ENCODE peak calls at places on chromosomes 3 and 15, in five cellular contexts. H, R, M, O and D are unnamed samples.
A peak's percentile ranks its signal among the peaks of the same experiment; 100 is the strongest.

GRCh38 chr3:150447631-150448465 is 39.8 kb downstream of the TSC22D2 start:
- DNase-seq in M (no peak), O (peak; percentile 53), R (no peak), H (no peak), D (peak; percentile 36)

GRCh38 chr15:76968310-76968709 is 26.6 kb upstream of the PSTPIP1 start:
- DNase-seq in H (no peak), M (peak; percentile 22), O (peak; percentile 40), R (no peak), D (no peak)

GRCh38 chr15:58332676-58333400 is 99.0 kb upstream of the LIPC start:
- DNase-seq in M (peak; percentile 28), R (peak; percentile 84), O (peak; percentile 79), H (no peak), D (peak; percentile 66)

GRCh38 chr15:74390552-74391288 is 23.3 kb upstream of the CYP11A1 start:
- DNase-seq in O (no peak), M (no peak), H (no peak), R (no peak), D (no peak)

GRCh38 chr3:129320261-129320660 is 41.6 kb downstream of the HMCES start:
- DNase-seq in M (no peak), H (no peak), O (no peak), R (no peak), D (no peak)

GRCh38 chr15:53833134-53833624 is 73.7 kb upstream of the WDR72 start:
- DNase-seq in H (no peak), M (no peak), R (peak; percentile 76), O (peak; percentile 0), D (peak; percentile 23)

GRCh38 chr15:77482570-77482969 is 61.9 kb downstream of the HMG20A start:
- DNase-seq in O (peak; percentile 88), M (peak; percentile 81), R (peak; percentile 78), H (no peak), D (peak; percentile 85)

GRCh38 chr3:150666167-150666566 is 37.6 kb downstream of the ERICH6 start:
- DNase-seq in O (no peak), H (no peak), R (no peak), M (no peak), D (no peak)

GRCh38 chr3:120795017-120795648 is 52.6 kb downstream of the GTF2E1 start:
- DNase-seq in M (peak; percentile 88), H (peak; percentile 66), O (peak; percentile 89), R (peak; percentile 82), D (peak; percentile 82)

GRCh38 chr3:135636596-135636995 is 328.9 kb upstream of the PPP2R3A start:
- DNase-seq in O (no peak), R (no peak), H (no peak), M (no peak), D (no peak)

GRCh38 chr3:102530443-102531195 is 95.8 kb downstream of the ZPLD1 start:
- DNase-seq in M (peak; percentile 39), O (peak; percentile 45), H (no peak), R (peak; percentile 36), D (peak; percentile 21)

GRCh38 chr3:24012589-24013257 is 67.6 kb downstream of the NR1D2 start:
- DNase-seq in H (no peak), M (no peak), O (no peak), R (no peak), D (no peak)

GRCh38 chr3:71128951-71129350 is 454.6 kb downstream of the FOXP1 start:
- DNase-seq in M (peak; percentile 32), O (peak; percentile 59), H (no peak), R (peak; percentile 56), D (no peak)

GRCh38 chr3:161557751-161558150 is 61.1 kb downstream of the OTOL1 start:
- DNase-seq in R (no peak), O (no peak), H (no peak), M (no peak), D (no peak)

GRCh38 chr3:161556533-161556932 is 59.9 kb downstream of the OTOL1 start:
- DNase-seq in O (no peak), R (no peak), M (no peak), H (no peak), D (no peak)

GRCh38 chr3:161560006-161560637 is 63.5 kb downstream of the OTOL1 start:
- DNase-seq in R (peak; percentile 61), O (peak; percentile 74), M (peak; percentile 57), H (peak; percentile 54), D (peak; percentile 59)

GRCh38 chr3:161558256-161558655 is 61.6 kb downstream of the OTOL1 start:
- DNase-seq in O (no peak), H (no peak), R (no peak), M (no peak), D (peak; percentile 81)

GRCh38 chr3:161559177-161559998 is 62.8 kb downstream of the OTOL1 start:
- DNase-seq in M (peak; percentile 52), R (peak; percentile 63), O (peak; percentile 64), H (no peak), D (peak; percentile 70)
- TF ChIP-seq CTCF in M (peak; percentile 86), R (peak; percentile 82), O (peak; percentile 85), H (peak; percentile 77), D (peak; percentile 83)

GRCh38 chr3:188345223-188345622 is 191.3 kb downstream of the LPP start:
- DNase-seq in H (no peak), O (peak; percentile 73), R (peak; percentile 29), M (peak; percentile 60), D (peak; percentile 73)
- H3K4me3 ChIP-seq in H (no peak overlapping the region), O (no peak overlapping the region), R (no peak overlapping the region), M (no peak overlapping the region), D (no peak overlapping the region)

GRCh38 chr3:58728723-58729122 is 62.1 kb upstream of the FAM3D start:
- DNase-seq in M (no peak), O (no peak), R (no peak), H (no peak), D (no peak)

GRCh38 chr3:58737644-58738043 is 71.1 kb upstream of the FAM3D start:
- DNase-seq in O (no peak), M (no peak), R (no peak), H (no peak), D (no peak)

GRCh38 chr3:58731673-58732072 is 65.1 kb upstream of the FAM3D start:
- DNase-seq in M (no peak), R (no peak), O (no peak), H (no peak), D (no peak)
- TF ChIP-seq CTCF in M (no peak), R (no peak), O (no peak), H (no peak), D (no peak)

GRCh38 chr15:96359371-96359771 is 28.9 kb downstream of the NR2F2 start:
- DNase-seq in O (peak; percentile 20), M (no peak), R (no peak), H (no peak), D (no peak)

GRCh38 chr15:96362001-96362758 is 31.7 kb downstream of the NR2F2 start:
- DNase-seq in M (no peak), O (no peak), R (no peak), H (no peak), D (no peak)

GRCh38 chr15:96361309-96362000 is 31.0 kb downstream of the NR2F2 start:
- DNase-seq in O (no peak), H (no peak), R (no peak), M (no peak), D (no peak)

GRCh38 chr15:96359772-96360498 is 29.4 kb downstream of the NR2F2 start:
- DNase-seq in R (peak; percentile 53), O (peak; percentile 76), M (peak; percentile 42), H (no peak), D (peak; percentile 32)

GRCh38 chr15:96360581-96361308 is 30.2 kb downstream of the NR2F2 start:
- DNase-seq in H (no peak), O (no peak), R (no peak), M (no peak), D (no peak)
- H3K4me3 ChIP-seq in H (peak overlapping the region; percentile 49), O (peak overlapping the region; percentile 52), R (peak overlapping the region; percentile 37), M (no peak overlapping the region), D (peak overlapping the region; percentile 47)

GRCh38 chr3:171614318-171614967 is 154.2 kb upstream of the TNIK start:
- DNase-seq in O (peak; percentile 62), H (peak; percentile 12), M (peak; percentile 59), R (peak; percentile 8), D (peak; percentile 35)
- TF ChIP-seq CTCF in O (peak; percentile 73), H (peak; percentile 49), M (peak; percentile 84), R (peak; percentile 67), D (peak; percentile 87)

GRCh38 chr15:63501256-63502089 is 2.9 kb upstream of the USP3 start:
- DNase-seq in O (peak; percentile 95), M (peak; percentile 97), H (peak; percentile 34), R (peak; percentile 97), D (peak; percentile 94)

GRCh38 chr15:63504247-63504978 is at the start of gene USP3:
- DNase-seq in R (peak; percentile 97), H (peak; percentile 88), O (peak; percentile 97), M (peak; percentile 98), D (peak; percentile 97)

GRCh38 chr15:63502137-63502801 is 2.1 kb upstream of the USP3 start:
- DNase-seq in M (peak; percentile 82), O (peak; percentile 73), R (peak; percentile 61), H (no peak), D (peak; percentile 34)

GRCh38 chr15:63503739-63504246 is 600 bp upstream of the USP3 start:
- DNase-seq in H (peak; percentile 54), M (peak; percentile 91), R (peak; percentile 77), O (peak; percentile 91), D (peak; percentile 75)

GRCh38 chr15:63502843-63503738 is 1.3 kb upstream of the USP3 start:
- DNase-seq in H (peak; percentile 32), O (peak; percentile 98), R (peak; percentile 97), M (peak; percentile 99), D (peak; percentile 81)
- H3K4me3 ChIP-seq in H (peak overlapping the region; percentile 86), O (peak overlapping the region; percentile 57), R (peak overlapping the region; percentile 56), M (peak overlapping the region; percentile 28), D (peak overlapping the region; percentile 47)

DNA sequence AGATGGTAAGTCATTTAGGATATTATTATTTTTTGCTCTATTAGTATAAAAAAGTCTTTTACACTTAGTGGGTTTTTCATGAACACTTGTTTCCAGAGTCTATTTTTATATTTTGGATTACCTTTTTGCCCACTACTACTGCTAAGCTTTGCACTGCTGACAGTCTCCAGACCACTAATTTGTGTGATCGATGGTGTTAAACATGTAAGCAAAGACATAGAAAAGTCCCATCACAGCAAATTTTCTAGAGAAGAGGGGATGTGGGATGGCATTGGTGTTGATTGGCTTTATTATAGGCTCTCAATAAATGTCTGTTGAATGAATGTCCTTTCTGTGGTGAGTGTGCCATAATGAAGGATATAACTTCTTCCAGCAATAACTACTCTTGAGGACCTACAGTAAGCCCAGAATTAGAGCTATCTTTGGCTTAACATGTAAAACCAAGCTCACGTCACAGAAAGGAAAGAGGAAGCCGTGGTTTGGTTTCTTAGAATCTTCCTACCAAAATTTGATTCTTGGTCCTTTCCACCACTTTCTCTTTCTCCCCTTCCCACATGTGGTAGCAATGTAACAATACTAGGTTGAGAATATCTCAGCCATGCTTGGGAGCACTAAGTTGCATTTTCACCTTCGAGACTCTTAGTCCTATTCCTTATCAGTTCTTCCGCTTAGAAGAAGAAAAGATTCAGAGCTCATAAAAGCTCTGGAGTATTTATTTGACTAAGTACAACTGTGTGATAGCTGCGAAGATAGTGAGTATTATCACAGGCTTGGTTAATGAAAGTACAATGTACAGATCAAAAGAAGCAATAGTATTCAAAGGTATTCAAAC is 90.6 kb upstream of the UMPS start:
- DNase-seq in O (no peak), M (no peak), H (no peak), R (no peak), D (no peak)
- TF ChIP-seq CTCF in O (no peak), M (no peak), H (no peak), R (no peak), D (no peak)

DNA sequence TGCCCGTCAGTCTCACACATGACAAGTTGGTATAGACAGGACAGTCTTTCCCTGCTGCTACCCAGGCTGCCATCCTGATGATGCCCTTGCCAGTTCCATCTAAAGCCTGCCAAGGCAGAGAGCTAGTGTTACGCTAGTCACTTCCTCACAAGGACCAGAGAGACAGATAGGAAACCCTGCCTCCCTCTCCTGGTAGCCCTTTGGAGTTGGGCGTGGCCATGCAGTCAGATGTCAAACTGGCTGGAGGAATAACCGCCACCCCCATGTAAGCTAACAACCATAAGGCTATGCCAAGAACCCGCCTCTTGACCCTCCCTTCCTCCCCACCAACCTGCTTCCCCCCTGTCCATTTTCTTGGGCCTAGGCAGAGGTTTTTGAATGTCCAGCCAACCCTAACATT is 2.8 kb downstream of the TMEM115 start:
- DNase-seq in M (peak; percentile 25), H (no peak), O (peak; percentile 49), R (peak; percentile 23), D (no peak)
- H3K4me3 ChIP-seq in M (no peak overlapping the region), H (peak overlapping the region; percentile 97), O (peak overlapping the region; percentile 88), R (peak overlapping the region; percentile 73), D (peak overlapping the region; percentile 88)